ENCODE peak calls at places on chromosomes 12 and 14, in six cellular contexts. U is MM.1S, W is heart right ventricle, V is colonic mucosa, Y is left lung, J is GM23248. N is an unnamed sample.
A peak's percentile ranks its signal among the peaks of the same experiment; 100 is the strongest.

GRCh38 chr12:98644433-98644711 is 216 bp downstream of the IKBIP start:
- DNase-seq in V (no peak), Y (no peak), U (no peak), W (no peak), J (no peak), N (no peak)

GRCh38 chr12:58148405-58148804 is 207.0 kb downstream of the ATP23 start:
- DNase-seq in Y (no peak), J (peak; percentile 80), U (no peak), V (no peak), W (no peak), N (no peak)

GRCh38 chr12:49864817-49865090 is 21.8 kb upstream of the BCDIN3D start:
- DNase-seq in J (no peak), W (no peak), Y (no peak), V (no peak), U (no peak), N (no peak)

GRCh38 chr12:5078423-5078822 is 34.7 kb downstream of the KCNA5 start:
- DNase-seq in V (no peak), W (peak; percentile 75), U (no peak), J (no peak), Y (no peak), N (peak; percentile 92)

GRCh38 chr12:130519-130918 is 64.0 kb downstream of the IQSEC3 start:
- DNase-seq in Y (no peak), J (no peak), U (no peak), W (no peak), V (no peak), N (no peak)

GRCh38 chr12:52251367-52252055 is 18.5 kb downstream of the KRT7 start:
- DNase-seq in Y (no peak), J (no peak), V (no peak), W (no peak), U (no peak), N (no peak)

GRCh38 chr12:2447861-2448260 is 346.9 kb upstream of the FKBP4 start:
- DNase-seq in V (no peak), J (no peak), W (no peak), U (no peak), Y (no peak), N (no peak)

GRCh38 chr14:37721976-37722659 is 126.7 kb downstream of the TTC6 start:
- DNase-seq in J (peak; percentile 47), U (no peak), Y (no peak), W (no peak), V (no peak), N (no peak)

GRCh38 chr12:902581-902980 is 46.9 kb downstream of the RAD52 start:
- DNase-seq in V (no peak), Y (no peak), U (no peak), W (no peak), J (no peak), N (no peak)

GRCh38 chr14:56099081-56099797 is 19.0 kb upstream of the PELI2 start:
- DNase-seq in W (no peak), U (no peak), Y (no peak), J (no peak), V (no peak), N (no peak)

GRCh38 chr12:104529130-104529874 is 72.6 kb downstream of the CHST11 start:
- DNase-seq in Y (no peak), W (no peak), V (no peak), U (no peak), J (no peak), N (no peak)

GRCh38 chr14:32078030-32078793 is 1.1 kb downstream of the ARHGAP5 start:
- DNase-seq in J (peak; percentile 60), Y (peak; percentile 34), U (peak; percentile 14), V (peak; percentile 45), W (peak; percentile 26), N (no peak)

GRCh38 chr14:38412654-38413053 is 156.8 kb upstream of the CLEC14A start:
- DNase-seq in W (peak; percentile 20), J (no peak), U (no peak), V (no peak), Y (no peak), N (no peak)

GRCh38 chr12:112749081-112749480 is 42.5 kb upstream of the RPH3A start:
- DNase-seq in V (no peak), W (no peak), Y (no peak), U (no peak), J (no peak), N (no peak)
- H3K4me1 ChIP-seq in V (no peaks in the 10 kb centered on the region), W (no peaks in the 10 kb centered on the region), Y (no peaks in the 10 kb centered on the region), U (no peaks in the 10 kb centered on the region), J (no peaks in the 10 kb centered on the region), N (no peaks in the 10 kb centered on the region)

DNA sequence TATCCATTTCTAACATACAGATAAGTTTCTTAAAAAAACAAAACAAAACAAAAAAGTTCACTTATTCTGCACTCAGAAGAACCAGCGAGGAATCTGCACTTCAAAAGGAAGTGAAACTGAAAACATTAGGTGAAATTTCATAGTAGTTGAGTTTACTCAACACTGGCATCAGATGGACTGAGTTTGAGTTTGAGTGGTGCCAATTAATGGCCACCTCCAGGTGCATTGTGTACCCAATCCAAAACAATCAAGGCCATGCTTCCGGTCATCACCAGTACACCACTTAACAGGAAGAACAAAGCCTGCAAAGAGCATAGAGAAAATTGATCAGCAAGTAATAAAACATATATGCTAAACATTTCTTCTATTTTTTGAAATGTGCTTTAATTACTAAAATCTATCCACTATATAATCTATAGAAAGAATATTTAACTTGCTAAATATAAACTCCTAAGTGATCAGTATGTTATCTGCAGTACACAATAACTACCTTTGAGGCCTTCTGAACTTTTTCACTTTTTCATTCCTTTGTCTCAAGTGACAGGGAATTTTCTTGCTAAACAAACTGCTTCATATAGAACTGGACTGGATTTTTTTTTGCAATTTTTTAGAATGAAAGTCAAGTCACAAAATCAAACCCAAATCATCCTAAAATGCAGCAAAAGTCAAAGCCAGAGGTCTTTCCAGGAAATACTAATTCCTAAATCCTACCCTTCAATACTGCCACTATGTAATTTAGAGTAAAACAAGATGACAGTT is 11.5 kb downstream of the SLC38A2 start:
- DNase-seq in J (no peak), Y (no peak), V (no peak), W (no peak), U (peak; percentile 80), N (no peak)
- H3K4me1 ChIP-seq in J (peaks cover 56% of the 10 kb centered on the region), Y (peaks cover 17% of the 10 kb centered on the region), V (peaks cover 3% of the 10 kb centered on the region), W (peaks cover 33% of the 10 kb centered on the region), U (peaks cover 47% of the 10 kb centered on the region), N (peaks cover 3% of the 10 kb centered on the region)

GRCh38 chr14:69617796-69618195 is 6.4 kb downstream of the SUSD6 start:
- DNase-seq in J (no peak), U (no peak), Y (no peak), V (no peak), W (no peak), N (no peak)

GRCh38 chr14:69620211-69620611 is 8.8 kb downstream of the SUSD6 start:
- DNase-seq in Y (no peak), V (no peak), J (no peak), U (no peak), W (no peak), N (no peak)

GRCh38 chr14:69620981-69621380 is 9.6 kb downstream of the SUSD6 start:
- DNase-seq in Y (no peak), U (no peak), W (no peak), V (no peak), J (no peak), N (no peak)

GRCh38 chr14:69616408-69616773 is 5.0 kb downstream of the SUSD6 start:
- DNase-seq in W (no peak), V (no peak), Y (no peak), J (no peak), U (no peak), N (no peak)

GRCh38 chr14:69619007-69619406 is 7.6 kb downstream of the SUSD6 start:
- DNase-seq in W (no peak), U (no peak), Y (no peak), V (no peak), J (peak; percentile 56), N (no peak)
- H3K4me1 ChIP-seq in W (peaks cover 98% of the 10 kb centered on the region), U (peaks cover 33% of the 10 kb centered on the region), Y (peaks cover 72% of the 10 kb centered on the region), V (peaks cover 11% of the 10 kb centered on the region), J (peaks cover 54% of the 10 kb centered on the region), N (peaks cover 13% of the 10 kb centered on the region)

GRCh38 chr12:11730299-11731041 is 81.0 kb downstream of the ETV6 start:
- DNase-seq in J (no peak), W (no peak), Y (no peak), U (no peak), V (peak; percentile 84), N (no peak)

GRCh38 chr12:11729439-11730150 is 80.1 kb downstream of the ETV6 start:
- DNase-seq in W (no peak), Y (no peak), V (no peak), J (no peak), U (no peak), N (no peak)

GRCh38 chr12:11727133-11727664 is 77.7 kb downstream of the ETV6 start:
- DNase-seq in V (no peak), U (no peak), J (no peak), W (no peak), Y (no peak), N (no peak)

GRCh38 chr12:11728154-11728755 is 78.8 kb downstream of the ETV6 start:
- DNase-seq in W (no peak), U (no peak), J (no peak), Y (no peak), V (no peak), N (no peak)

DNA sequence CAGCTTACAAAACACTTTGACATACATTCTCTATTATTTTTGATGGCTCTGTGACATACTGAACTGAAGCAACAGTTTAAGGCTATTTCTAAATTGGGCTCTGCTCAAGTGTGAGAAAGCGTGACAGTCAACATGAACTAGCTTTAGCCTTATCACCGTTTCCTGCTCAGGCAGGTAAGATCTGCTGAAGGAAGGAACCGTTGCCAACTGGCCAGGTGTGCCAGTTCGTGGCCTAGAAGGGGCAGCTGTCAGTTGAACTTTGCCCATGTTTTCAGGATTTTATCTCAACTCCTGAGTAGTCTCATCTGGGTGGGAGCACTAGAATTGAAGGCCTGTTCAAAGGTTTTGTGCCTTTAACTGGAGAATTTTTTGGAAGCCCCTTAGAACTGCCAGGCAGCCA is 79.5 kb downstream of the ETV6 start:
- DNase-seq in Y (no peak), V (peak; percentile 88), W (no peak), U (peak; percentile 65), J (no peak), N (no peak)
- H3K4me1 ChIP-seq in Y (peaks cover 6% of the 10 kb centered on the region), V (peaks cover 12% of the 10 kb centered on the region), W (peaks cover 35% of the 10 kb centered on the region), U (peaks cover 49% of the 10 kb centered on the region), J (peaks cover 34% of the 10 kb centered on the region), N (peaks cover 13% of the 10 kb centered on the region)

GRCh38 chr12:116982721-116983502 is 72.2 kb downstream of the FBXW8 start:
- DNase-seq in J (peak; percentile 93), U (no peak), Y (no peak), V (no peak), W (no peak), N (no peak)

GRCh38 chr12:116975779-116976393 is 65.1 kb downstream of the FBXW8 start:
- DNase-seq in V (no peak), J (peak; percentile 51), U (no peak), Y (no peak), W (no peak), N (no peak)

GRCh38 chr12:116980083-116980482 is 69.3 kb downstream of the FBXW8 start:
- DNase-seq in V (no peak), Y (no peak), W (no peak), J (no peak), U (no peak), N (no peak)

GRCh38 chr12:116979109-116979508 is 68.4 kb downstream of the FBXW8 start:
- DNase-seq in J (peak; percentile 63), V (no peak), U (no peak), Y (no peak), W (no peak), N (no peak)

GRCh38 chr12:116977465-116978380 is 67.0 kb downstream of the FBXW8 start:
- DNase-seq in J (no peak), Y (no peak), V (no peak), W (no peak), U (peak; percentile 7), N (no peak)
- H3K4me1 ChIP-seq in J (peaks cover 28% of the 10 kb centered on the region), Y (no peaks in the 10 kb centered on the region), V (no peaks in the 10 kb centered on the region), W (no peaks in the 10 kb centered on the region), U (peaks cover 23% of the 10 kb centered on the region), N (no peaks in the 10 kb centered on the region)